ENCODE peak calls at places on chromosomes 1 and 21, in nine cellular contexts. One of them, this sample, is unnamed.

GRCh38 chr1:203871114-203871875 is 9.9 kb downstream of the SNRPE start:
- DNase-seq in breast epithelium: no peak
- DNase-seq in activated T-cell treated with anti-CD3 and anti-CD28 coated beads for 24 hours: no peak
- DNase-seq in NB4: peak
- DNase-seq in pons: peak
- DNase-seq in fibroblast of mammary gland: peak
- DNase-seq in iPS-NIHi11: peak
- DNase-seq in stimulated activated CD8-positive, alpha-beta memory T cell treated with anti-CD3 and anti-CD28 coated beads, Interleukin-4, amount 100 ng/mL, for 24 hours: no peak
- DNase-seq in IMR-90: peak
- DNase-seq in this sample: peak

GRCh38 chr1:210418863-210419641 is 90.3 kb downstream of the HHAT start:
- DNase-seq in pons: no peak
- DNase-seq in fibroblast of mammary gland: no peak
- DNase-seq in iPS-NIHi11: no peak
- DNase-seq in stimulated activated CD8-positive, alpha-beta memory T cell treated with anti-CD3 and anti-CD28 coated beads, Interleukin-4, amount 100 ng/mL, for 24 hours: no peak
- DNase-seq in activated T-cell treated with anti-CD3 and anti-CD28 coated beads for 24 hours: no peak
- DNase-seq in breast epithelium: no peak
- DNase-seq in NB4: no peak
- DNase-seq in IMR-90: no peak
- DNase-seq in this sample: no peak

GRCh38 chr1:17244826-17245740 is 3.8 kb upstream of the PADI3 start:
- DNase-seq in activated T-cell treated with anti-CD3 and anti-CD28 coated beads for 24 hours: no peak
- DNase-seq in fibroblast of mammary gland: no peak
- DNase-seq in iPS-NIHi11: no peak
- DNase-seq in pons: no peak
- DNase-seq in breast epithelium: no peak
- DNase-seq in IMR-90: no peak
- DNase-seq in NB4: no peak
- DNase-seq in stimulated activated CD8-positive, alpha-beta memory T cell treated with anti-CD3 and anti-CD28 coated beads, Interleukin-4, amount 100 ng/mL, for 24 hours: no peak
- DNase-seq in this sample: no peak

GRCh38 chr1:217660353-217661062 is 29.4 kb downstream of the SPATA17 start:
- DNase-seq in fibroblast of mammary gland: peak
- DNase-seq in breast epithelium: no peak
- DNase-seq in NB4: peak
- DNase-seq in IMR-90: peak
- DNase-seq in pons: peak
- DNase-seq in activated T-cell treated with anti-CD3 and anti-CD28 coated beads for 24 hours: no peak
- DNase-seq in stimulated activated CD8-positive, alpha-beta memory T cell treated with anti-CD3 and anti-CD28 coated beads, Interleukin-4, amount 100 ng/mL, for 24 hours: no peak
- DNase-seq in iPS-NIHi11: peak
- DNase-seq in this sample: no peak

GRCh38 chr1:173210716-173211231 is 3.6 kb upstream of the TNFSF4 start:
- DNase-seq in IMR-90: no peak
- DNase-seq in fibroblast of mammary gland: no peak
- DNase-seq in NB4: no peak
- DNase-seq in activated T-cell treated with anti-CD3 and anti-CD28 coated beads for 24 hours: no peak
- DNase-seq in stimulated activated CD8-positive, alpha-beta memory T cell treated with anti-CD3 and anti-CD28 coated beads, Interleukin-4, amount 100 ng/mL, for 24 hours: no peak
- DNase-seq in iPS-NIHi11: no peak
- DNase-seq in pons: no peak
- DNase-seq in breast epithelium: no peak
- DNase-seq in this sample: no peak

GRCh38 chr1:211813590-211813989 is 17.0 kb downstream of the LPGAT1 start:
- DNase-seq in NB4: peak
- DNase-seq in iPS-NIHi11: no peak
- DNase-seq in fibroblast of mammary gland: peak
- DNase-seq in pons: no peak
- DNase-seq in activated T-cell treated with anti-CD3 and anti-CD28 coated beads for 24 hours: no peak
- DNase-seq in breast epithelium: no peak
- DNase-seq in IMR-90: peak
- DNase-seq in stimulated activated CD8-positive, alpha-beta memory T cell treated with anti-CD3 and anti-CD28 coated beads, Interleukin-4, amount 100 ng/mL, for 24 hours: no peak
- DNase-seq in this sample: no peak

GRCh38 chr1:94000531-94001282 is 91.5 kb upstream of the GCLM start:
- DNase-seq in NB4: no peak
- DNase-seq in activated T-cell treated with anti-CD3 and anti-CD28 coated beads for 24 hours: no peak
- DNase-seq in fibroblast of mammary gland: no peak
- DNase-seq in breast epithelium: no peak
- DNase-seq in pons: no peak
- DNase-seq in iPS-NIHi11: no peak
- DNase-seq in IMR-90: no peak
- DNase-seq in stimulated activated CD8-positive, alpha-beta memory T cell treated with anti-CD3 and anti-CD28 coated beads, Interleukin-4, amount 100 ng/mL, for 24 hours: no peak
- DNase-seq in this sample: no peak

GRCh38 chr1:244397086-244397485 is 54.6 kb downstream of the ADSS2 start:
- DNase-seq in breast epithelium: no peak
- DNase-seq in pons: no peak
- DNase-seq in fibroblast of mammary gland: peak
- DNase-seq in activated T-cell treated with anti-CD3 and anti-CD28 coated beads for 24 hours: no peak
- DNase-seq in NB4: no peak
- DNase-seq in IMR-90: no peak
- DNase-seq in iPS-NIHi11: no peak
- DNase-seq in stimulated activated CD8-positive, alpha-beta memory T cell treated with anti-CD3 and anti-CD28 coated beads, Interleukin-4, amount 100 ng/mL, for 24 hours: no peak
- DNase-seq in this sample: no peak

GRCh38 chr1:210464519-210465039 is 135.9 kb downstream of the HHAT start:
- DNase-seq in pons: no peak
- DNase-seq in NB4: no peak
- DNase-seq in stimulated activated CD8-positive, alpha-beta memory T cell treated with anti-CD3 and anti-CD28 coated beads, Interleukin-4, amount 100 ng/mL, for 24 hours: no peak
- DNase-seq in IMR-90: peak
- DNase-seq in fibroblast of mammary gland: peak
- DNase-seq in activated T-cell treated with anti-CD3 and anti-CD28 coated beads for 24 hours: no peak
- DNase-seq in breast epithelium: no peak
- DNase-seq in iPS-NIHi11: no peak
- DNase-seq in this sample: no peak

GRCh38 chr1:114075546-114076249 is 78.0 kb downstream of the SYT6 start:
- DNase-seq in activated T-cell treated with anti-CD3 and anti-CD28 coated beads for 24 hours: no peak
- DNase-seq in NB4: no peak
- DNase-seq in fibroblast of mammary gland: no peak
- DNase-seq in iPS-NIHi11: peak
- DNase-seq in IMR-90: no peak
- DNase-seq in pons: no peak
- DNase-seq in breast epithelium: no peak
- DNase-seq in stimulated activated CD8-positive, alpha-beta memory T cell treated with anti-CD3 and anti-CD28 coated beads, Interleukin-4, amount 100 ng/mL, for 24 hours: no peak
- DNase-seq in this sample: no peak

GRCh38 chr1:2587071-2587859 is 688 bp downstream of the PRXL2B start:
- DNase-seq in NB4: peak
- DNase-seq in activated T-cell treated with anti-CD3 and anti-CD28 coated beads for 24 hours: no peak
- DNase-seq in iPS-NIHi11: no peak
- DNase-seq in IMR-90: peak
- DNase-seq in fibroblast of mammary gland: peak
- DNase-seq in pons: peak
- DNase-seq in stimulated activated CD8-positive, alpha-beta memory T cell treated with anti-CD3 and anti-CD28 coated beads, Interleukin-4, amount 100 ng/mL, for 24 hours: no peak
- DNase-seq in breast epithelium: no peak
- DNase-seq in this sample: no peak

GRCh38 chr1:57411262-57411661 is 12.6 kb downstream of the DAB1 start:
- DNase-seq in NB4: no peak
- DNase-seq in activated T-cell treated with anti-CD3 and anti-CD28 coated beads for 24 hours: no peak
- DNase-seq in IMR-90: peak
- DNase-seq in fibroblast of mammary gland: peak
- DNase-seq in iPS-NIHi11: peak
- DNase-seq in stimulated activated CD8-positive, alpha-beta memory T cell treated with anti-CD3 and anti-CD28 coated beads, Interleukin-4, amount 100 ng/mL, for 24 hours: no peak
- DNase-seq in breast epithelium: no peak
- DNase-seq in pons: no peak
- DNase-seq in this sample: no peak

GRCh38 chr1:46539968-46540367 is 11.5 kb downstream of the KNCN start:
- DNase-seq in activated T-cell treated with anti-CD3 and anti-CD28 coated beads for 24 hours: no peak
- DNase-seq in stimulated activated CD8-positive, alpha-beta memory T cell treated with anti-CD3 and anti-CD28 coated beads, Interleukin-4, amount 100 ng/mL, for 24 hours: no peak
- DNase-seq in IMR-90: peak
- DNase-seq in breast epithelium: no peak
- DNase-seq in NB4: no peak
- DNase-seq in fibroblast of mammary gland: peak
- DNase-seq in iPS-NIHi11: no peak
- DNase-seq in pons: no peak
- DNase-seq in this sample: peak

GRCh38 chr21:35488941-35489340 is 439.8 kb upstream of the RUNX1 start:
- DNase-seq in NB4: no peak
- DNase-seq in stimulated activated CD8-positive, alpha-beta memory T cell treated with anti-CD3 and anti-CD28 coated beads, Interleukin-4, amount 100 ng/mL, for 24 hours: no peak
- DNase-seq in breast epithelium: no peak
- DNase-seq in activated T-cell treated with anti-CD3 and anti-CD28 coated beads for 24 hours: no peak
- DNase-seq in pons: no peak
- DNase-seq in fibroblast of mammary gland: no peak
- DNase-seq in IMR-90: no peak
- DNase-seq in iPS-NIHi11: no peak
- DNase-seq in this sample: no peak

This sample was measured in occipital lobe.